ENCODE peak calls at places on chromosomes 1 and 21, in eight cellular contexts. J, A, T, O, E, C, N and F are unnamed samples.

GRCh38 chr1:45752441-45753052 is 2.1 kb upstream of the IPP start:
- DNase-seq in J (no peak), A (peak; percentile 44), T (no peak), O (peak; percentile 21), E (no peak), C (peak; percentile 16), N (no peak), F (no peak)

GRCh38 chr1:38561110-38561509 is 298.5 kb downstream of the RRAGC start:
- DNase-seq in J (no peak), A (no peak), T (no peak), O (no peak), E (no peak), C (no peak), N (no peak), F (no peak)

GRCh38 chr1:5724847-5725246 is 267.4 kb downstream of the NPHP4 start:
- DNase-seq in J (no peak), A (no peak), T (no peak), O (no peak), E (no peak), C (no peak), N (no peak), F (no peak)

GRCh38 chr1:28259935-28260802 is 851 bp downstream of the SESN2 start:
- DNase-seq in J (no peak), A (peak; percentile 87), T (peak; percentile 92), O (peak; percentile 63), E (peak; percentile 97), C (peak; percentile 21), N (no peak), F (peak; percentile 89)

GRCh38 chr1:102120910-102121309 is 124.2 kb upstream of the OLFM3 start:
- DNase-seq in J (no peak), A (no peak), T (no peak), O (no peak), E (no peak), C (no peak), N (no peak), F (no peak)

GRCh38 chr1:165605246-165605645 is 25.8 kb upstream of the MGST3 start:
- DNase-seq in J (no peak), A (no peak), T (no peak), O (no peak), E (no peak), C (no peak), N (no peak), F (no peak)

GRCh38 chr1:33667386-33668282 is 195.2 kb downstream of the ZSCAN20 start:
- DNase-seq in J (no peak), A (no peak), T (no peak), O (no peak), E (no peak), C (no peak), N (no peak), F (no peak)

GRCh38 chr21:31331231-31331630 is 12.8 kb downstream of the TIAM1 start:
- DNase-seq in J (no peak), A (no peak), T (no peak), O (no peak), E (no peak), C (no peak), N (no peak), F (no peak)

GRCh38 chr1:237953238-237953637 is 62.5 kb upstream of the ZP4 start:
- DNase-seq in J (no peak), A (no peak), T (peak; percentile 55), O (peak; percentile 49), E (peak; percentile 33), C (no peak), N (no peak), F (no peak)

GRCh38 chr1:1510912-1511532 is 940 bp upstream of the ATAD3A start:
- DNase-seq in J (peak; percentile 83), A (peak; percentile 28), T (peak; percentile 80), O (peak; percentile 58), E (peak; percentile 44), C (peak; percentile 65), N (peak; percentile 59), F (peak; percentile 30)

GRCh38 chr1:62882161-62882560 is 98.2 kb downstream of the ATG4C start:
- DNase-seq in J (no peak), A (no peak), T (no peak), O (no peak), E (peak; percentile 3), C (no peak), N (no peak), F (no peak)

GRCh38 chr1:9279172-9279840 is 13.4 kb upstream of the SPSB1 start:
- DNase-seq in J (no peak), A (peak; percentile 40), T (no peak), O (no peak), E (no peak), C (no peak), N (no peak), F (peak; percentile 67)

GRCh38 chr1:169849346-169850022 is 44.2 kb downstream of the SCYL3 start:
- DNase-seq in J (no peak), A (no peak), T (no peak), O (no peak), E (no peak), C (no peak), N (no peak), F (no peak)

GRCh38 chr1:22296701-22297591 is 154.0 kb upstream of the WNT4 start:
- DNase-seq in J (no peak), A (peak; percentile 25), T (no peak), O (peak; percentile 14), E (no peak), C (no peak), N (no peak), F (no peak)

GRCh38 chr21:15732290-15732995 is 2.7 kb downstream of the USP25 start:
- DNase-seq in J (peak; percentile 76), A (peak; percentile 24), T (no peak), O (peak; percentile 66), E (no peak), C (peak; percentile 90), N (no peak), F (peak; percentile 46)

GRCh38 chr21:15729346-15729673 is 472 bp upstream of the USP25 start:
- DNase-seq in J (no peak), A (no peak), T (no peak), O (no peak), E (no peak), C (no peak), N (no peak), F (no peak)

GRCh38 chr21:15731243-15731613 is 1.4 kb downstream of the USP25 start:
- DNase-seq in J (peak; percentile 13), A (peak; percentile 32), T (no peak), O (peak; percentile 86), E (no peak), C (no peak), N (no peak), F (no peak)

GRCh38 chr21:15729674-15730483 is at the start of gene USP25:
- DNase-seq in J (peak; percentile 79), A (peak; percentile 87), T (peak; percentile 86), O (peak; percentile 94), E (peak; percentile 91), C (peak; percentile 87), N (peak; percentile 43), F (peak; percentile 93)

GRCh38 chr21:15730484-15731242 is 881 bp downstream of the USP25 start:
- DNase-seq in J (peak; percentile 28), A (peak; percentile 12), T (peak; percentile 45), O (peak; percentile 25), E (no peak), C (peak; percentile 41), N (no peak), F (peak; percentile 12)
- TF ChIP-seq EZH2phosphoT487 in J (no peak), A (no peak), T (no peak), O (no peak), E (no peak), C (no peak), N (no peak), F (no peak)

GRCh38 chr21:46054447-46054846 is 43.5 kb upstream of the COL6A2 start:
- DNase-seq in J (no peak), A (peak; percentile 72), T (peak; percentile 52), O (no peak), E (peak; percentile 57), C (no peak), N (no peak), F (no peak)
- TF ChIP-seq EZH2phosphoT487 in J (no peak), A (no peak), T (no peak), O (no peak), E (no peak), C (no peak), N (no peak), F (no peak)

DNA sequence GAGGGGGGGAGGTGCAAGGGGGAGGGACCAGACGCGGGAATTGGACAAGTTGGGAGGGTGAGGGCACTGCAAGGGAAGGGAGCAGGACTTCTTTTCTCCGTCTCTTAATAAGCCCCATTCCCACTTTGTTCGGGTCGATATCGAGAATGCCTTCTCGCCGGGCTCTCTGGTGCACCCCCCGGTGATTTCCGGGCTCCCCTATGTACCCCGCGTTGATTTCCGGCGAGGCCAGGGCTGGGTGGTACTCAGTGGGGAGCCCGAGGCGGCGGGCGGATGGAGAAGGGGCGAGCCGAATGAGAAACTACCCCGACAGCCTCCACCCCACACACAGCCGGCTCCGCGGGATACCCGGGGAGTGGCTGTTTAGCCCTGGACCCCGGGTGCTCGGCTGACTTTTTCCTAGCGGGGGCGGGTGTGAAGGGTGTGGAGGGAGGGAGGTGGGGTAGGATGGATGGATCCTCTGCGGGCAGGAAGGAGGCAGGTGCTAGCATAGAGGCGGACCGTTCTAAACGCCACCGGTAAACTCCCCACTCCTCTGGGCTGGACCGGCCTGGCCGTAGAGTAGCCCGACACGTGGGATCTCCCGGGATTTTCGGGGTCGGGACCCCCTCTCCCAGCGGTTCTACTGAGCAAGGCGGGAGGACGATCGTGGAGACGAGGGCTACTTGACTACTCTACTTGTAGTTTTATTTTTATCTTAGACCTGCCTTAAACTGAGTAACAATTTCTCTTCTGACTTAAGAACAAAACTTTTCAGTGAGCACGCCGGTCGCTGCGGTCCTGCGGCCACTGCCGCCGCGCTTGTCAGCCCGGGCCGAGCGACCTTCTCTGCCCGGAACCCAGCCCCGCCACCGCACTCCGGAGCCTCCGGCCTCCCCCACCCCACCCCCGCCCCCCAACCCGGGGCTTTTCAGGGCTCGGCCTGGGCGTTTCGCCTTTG is 1.0 kb downstream of the RNF220 start:
- DNase-seq in J (no peak), A (peak; percentile 30), T (peak; percentile 68), O (peak; percentile 44), E (peak; percentile 54), C (no peak), N (no peak), F (peak; percentile 20)
- TF ChIP-seq EZH2phosphoT487 in J (no peak), A (peak; percentile 68), T (no peak), O (no peak), E (peak; percentile 88), C (no peak), N (no peak), F (peak; percentile 78)

GRCh38 chr1:241532864-241533263 is 686 bp downstream of the KMO start:
- DNase-seq in J (peak; percentile 80), A (no peak), T (no peak), O (no peak), E (no peak), C (peak; percentile 91), N (no peak), F (peak; percentile 23)

GRCh38 chr1:241533375-241534115 is 1.4 kb downstream of the KMO start:
- DNase-seq in J (peak; percentile 50), A (no peak), T (no peak), O (peak; percentile 65), E (no peak), C (peak; percentile 74), N (no peak), F (no peak)

GRCh38 chr1:241531195-241532172 is 694 bp upstream of the KMO start:
- DNase-seq in J (peak; percentile 91), A (peak; percentile 84), T (peak; percentile 78), O (peak; percentile 97), E (peak; percentile 54), C (peak; percentile 90), N (peak; percentile 63), F (peak; percentile 71)

GRCh38 chr1:241536383-241536782 is 4.2 kb downstream of the KMO start:
- DNase-seq in J (no peak), A (peak; percentile 8), T (no peak), O (no peak), E (no peak), C (no peak), N (no peak), F (no peak)

GRCh38 chr1:241532173-241532553 is at the start of gene KMO:
- DNase-seq in J (no peak), A (peak; percentile 54), T (no peak), O (peak; percentile 57), E (no peak), C (no peak), N (no peak), F (peak; percentile 23)
- TF ChIP-seq EZH2phosphoT487 in J (no peak), A (no peak), T (no peak), O (no peak), E (no peak), C (no peak), N (no peak), F (no peak)